ENCODE peak calls at places on chromosomes 12 and 14, in five cellular contexts. L is colonic mucosa, U is K562, H is fibroblast of lung, N is transverse colon. J is an unnamed sample. For H3K4me1, the result is how much of the 10 kb centered on the place peaks cover.

GRCh38 chr14:40899435-40899834 is 707.2 kb upstream of the LRFN5 start:
- DNase-seq in U (no peak), N (no peak), H (no peak), L (no peak), J (no peak)

GRCh38 chr12:132707241-132707640 is 3.4 kb upstream of the PGAM5 start:
- DNase-seq in U (no peak), H (no peak), L (no peak), N (no peak), J (no peak)

GRCh38 chr12:57476162-57476992 is 3.3 kb downstream of the ARHGAP9 start:
- DNase-seq in H (no peak), L (no peak), N (peak), U (no peak), J (peak)

GRCh38 chr14:56976211-56976610 is 165.9 kb upstream of the OTX2 start:
- DNase-seq in N (no peak), L (no peak), H (no peak), U (no peak), J (no peak)

GRCh38 chr12:19489168-19489567 is 49.9 kb downstream of the AEBP2 start:
- DNase-seq in U (no peak), H (no peak), L (no peak), N (no peak), J (no peak)

GRCh38 chr12:96570579-96570978 is 81.2 kb downstream of the CFAP54 start:
- DNase-seq in U (no peak), L (no peak), N (no peak), H (no peak), J (no peak)

GRCh38 chr14:99517046-99517642 is 35.9 kb downstream of the CCNK start:
- DNase-seq in U (no peak), N (no peak), H (no peak), L (no peak), J (no peak)

GRCh38 chr12:42790761-42791151 is 201.2 kb upstream of the PRICKLE1 start:
- DNase-seq in L (no peak), H (peak), U (peak), N (peak), J (no peak)

GRCh38 chr14:24392327-24393098 is 6.3 kb upstream of the NYNRIN start:
- DNase-seq in U (peak), N (no peak), H (peak), L (peak), J (no peak)

GRCh38 chr12:19150273-19150895 is 20.9 kb downstream of the PLEKHA5 start:
- DNase-seq in L (no peak), N (no peak), H (no peak), U (no peak), J (no peak)

GRCh38 chr12:13099066-13099909 is 4.2 kb downstream of the GSG1 start:
- DNase-seq in N (no peak), H (peak), L (no peak), U (no peak), J (no peak)

GRCh38 chr12:123966596-123966995 is 6.0 kb downstream of the CCDC92 start:
- DNase-seq in N (no peak), L (no peak), H (peak), U (no peak), J (no peak)

GRCh38 chr14:67240168-67240932 is 885 bp upstream of the PALS1 start:
- DNase-seq in H (no peak), U (no peak), L (peak), N (peak), J (peak)

GRCh38 chr14:103185051-103186027 is 62.1 kb downstream of the TNFAIP2 start:
- DNase-seq in H (peak), U (no peak), N (no peak), L (no peak), J (no peak)

GRCh38 chr14:52350445-52350844 is 36.3 kb downstream of the PTGER2 start:
- DNase-seq in U (no peak), L (no peak), N (no peak), H (no peak), J (no peak)

GRCh38 chr12:62562892-62563291 is 96.3 kb downstream of the MON2 start:
- DNase-seq in L (no peak), H (peak), U (no peak), N (no peak), J (no peak)

GRCh38 chr14:92254786-92255185 is 68.2 kb upstream of the SLC24A4 start:
- DNase-seq in H (peak), U (no peak), L (peak), N (peak), J (peak)

GRCh38 chr14:92263681-92264080 is 59.3 kb upstream of the SLC24A4 start:
- DNase-seq in L (no peak), H (no peak), N (no peak), U (no peak), J (no peak)

GRCh38 chr14:92253381-92253894 is 69.5 kb upstream of the SLC24A4 start:
- DNase-seq in N (no peak), L (no peak), U (no peak), H (no peak), J (peak)

GRCh38 chr14:92259613-92260357 is 63.2 kb upstream of the SLC24A4 start:
- DNase-seq in H (no peak), U (no peak), N (no peak), L (no peak), J (no peak)

DNA sequence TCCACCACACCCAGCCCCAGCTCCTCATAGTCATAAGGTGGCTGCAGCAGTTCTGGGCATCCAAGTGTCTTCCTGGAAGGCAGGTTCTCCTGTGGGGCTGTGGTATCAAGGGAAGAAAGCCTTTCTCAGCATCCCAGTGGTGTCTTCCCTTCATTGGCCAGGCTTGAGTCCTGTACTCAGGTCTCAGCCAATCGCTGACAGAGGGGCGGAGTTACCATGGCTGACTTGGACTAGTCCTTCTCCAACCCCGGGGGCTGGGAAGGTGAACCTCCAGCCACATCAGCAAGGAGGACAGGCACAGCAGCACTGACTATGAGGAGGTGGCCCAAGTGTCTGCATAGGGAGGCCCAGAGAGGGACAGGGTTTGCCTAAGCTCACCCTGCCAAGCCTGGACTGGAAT is 64.0 kb upstream of the SLC24A4 start:
- DNase-seq in U (peak), H (no peak), N (no peak), L (no peak), J (peak)
- H3K4me1 ChIP-seq in U (under half), H (under half), N (under half), L (under half), J (under half)

GRCh38 chr12:92193846-92194245 is 48.2 kb upstream of the BTG1 start:
- DNase-seq in L (no peak), H (no peak), U (no peak), N (no peak), J (no peak)

GRCh38 chr12:92193063-92193462 is 47.4 kb upstream of the BTG1 start:
- DNase-seq in L (no peak), U (no peak), N (no peak), H (no peak), J (no peak)

GRCh38 chr12:92192361-92192760 is 46.7 kb upstream of the BTG1 start:
- DNase-seq in H (no peak), N (no peak), U (no peak), L (no peak), J (no peak)

GRCh38 chr12:92188517-92189188 is 43.0 kb upstream of the BTG1 start:
- DNase-seq in U (no peak), L (no peak), H (no peak), N (no peak), J (no peak)

GRCh38 chr12:92191061-92191460 is 45.4 kb upstream of the BTG1 start:
- DNase-seq in L (no peak), U (no peak), N (no peak), H (peak), J (no peak)
- H3K4me1 ChIP-seq in L (under half), U (under half), N (under half), H (under half), J (under half)

DNA sequence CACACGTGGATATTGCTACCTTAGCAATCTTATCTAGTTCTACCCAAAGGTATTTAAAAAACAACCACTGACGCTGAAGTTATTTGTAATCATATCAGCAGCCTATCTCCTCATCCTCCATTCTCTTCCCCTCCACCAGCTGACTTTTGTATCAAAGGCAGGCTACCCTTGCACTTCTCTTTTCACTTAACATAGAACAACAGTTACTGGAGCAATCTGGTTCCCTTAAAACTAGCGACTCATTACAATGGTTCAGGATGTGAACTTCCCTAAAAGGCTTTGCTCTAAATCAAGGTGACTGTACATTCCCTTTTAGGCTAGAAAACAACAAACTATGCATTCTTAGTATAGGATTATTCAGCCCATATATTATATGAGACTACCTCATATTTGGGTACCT is 404.7 kb downstream of the APAF1 start:
- DNase-seq in H (no peak), U (no peak), L (no peak), N (no peak), J (no peak)
- H3K4me1 ChIP-seq in H (under half), U (under half), L (under half), N (under half), J (under half)

GRCh38 chr12:11563785-11564739 is 85.4 kb upstream of the ETV6 start:
- DNase-seq in H (no peak), U (no peak), N (no peak), L (no peak), J (no peak)

GRCh38 chr12:11561416-11561815 is 88.1 kb upstream of the ETV6 start:
- DNase-seq in L (no peak), N (no peak), U (no peak), H (no peak), J (no peak)

GRCh38 chr12:11565752-11566151 is 83.7 kb upstream of the ETV6 start:
- DNase-seq in L (no peak), H (no peak), N (no peak), U (no peak), J (no peak)

GRCh38 chr12:11568155-11568761 is 81.2 kb upstream of the ETV6 start:
- DNase-seq in U (no peak), L (no peak), N (no peak), H (no peak), J (no peak)

GRCh38 chr12:11564984-11565651 is 84.4 kb upstream of the ETV6 start:
- DNase-seq in L (no peak), N (no peak), H (no peak), U (no peak), J (no peak)
- H3K4me1 ChIP-seq in L (under half), N (under half), H (under half), U (under half), J (under half)

GRCh38 chr14:93106541-93107156 is 9.1 kb downstream of the ITPK1 start:
- DNase-seq in N (no peak), U (no peak), L (no peak), H (no peak), J (no peak)
- H3K4me1 ChIP-seq in N (half or more), U (under half), L (under half), H (under half), J (under half)

DNA sequence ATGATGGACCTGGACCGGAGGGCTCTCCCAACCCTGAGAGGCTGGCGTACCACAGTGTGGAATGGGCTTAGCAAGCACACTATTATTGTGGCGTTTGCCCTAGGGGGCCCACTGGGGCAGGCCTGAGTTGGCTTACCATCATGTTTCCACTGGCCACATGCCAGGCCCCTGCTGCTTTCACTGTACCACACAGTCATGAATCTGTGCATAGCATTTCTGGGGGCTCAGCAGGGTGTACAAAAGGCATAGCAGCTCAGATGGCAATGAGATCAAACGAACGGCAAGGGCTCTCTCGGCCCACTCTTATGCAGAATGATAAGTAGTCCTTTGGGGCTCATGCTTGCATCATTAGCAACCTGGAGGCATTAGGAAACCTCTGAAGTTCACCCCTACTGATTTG is 137.0 kb upstream of the HIF1A start:
- DNase-seq in H (no peak), L (no peak), N (no peak), U (no peak), J (no peak)
- H3K4me1 ChIP-seq in H (under half), L (under half), N (under half), U (under half), J (under half)

GRCh38 chr12:53324113-53324778 is 2.8 kb upstream of the AAAS start:
- DNase-seq in H (peak), U (no peak), N (peak), L (peak), J (peak)
- H3K4me1 ChIP-seq in H (under half), U (half or more), N (under half), L (under half), J (under half)

GRCh38 chr12:53502331-53502730 is 1.2 kb downstream of the TARBP2 start:
- DNase-seq in H (no peak), N (no peak), U (no peak), L (no peak), J (peak)
- H3K4me1 ChIP-seq in H (under half), N (under half), U (under half), L (under half), J (half or more)

GRCh38 chr12:116125981-116126566 is 151.4 kb downstream of the MED13L start:
- DNase-seq in U (no peak), L (no peak), H (peak), N (no peak), J (no peak)
- H3K4me1 ChIP-seq in U (under half), L (under half), H (under half), N (half or more), J (under half)

J was measured in testis.